ENCODE peak calls at places on chromosomes 4 and X, in eight cellular contexts. N, S, R, I, Q, Y, V and E are unnamed samples.

GRCh38 chr4:51907001-51907669 is 64.2 kb downstream of the DCUN1D4 start:
- DNase-seq in V (no peak), Q (no peak), S (no peak), R (no peak), N (no peak), I (no peak), Y (no peak), E (no peak)

GRCh38 chrX:26778320-26778888 is 562.4 kb downstream of the MAGEB5 start:
- DNase-seq in Y (no peak), N (no peak), V (no peak), Q (no peak), S (no peak), R (no peak), I (no peak), E (no peak)

GRCh38 chr4:104728380-104729122 is 233.9 kb upstream of the CXXC4 start:
- DNase-seq in Q (no peak), R (peak), I (no peak), Y (no peak), S (peak), V (no peak), N (peak), E (peak)

GRCh38 chrX:65706041-65706828 is 38.8 kb downstream of the MSN start:
- DNase-seq in Y (peak), R (peak), V (no peak), I (no peak), Q (peak), N (no peak), S (no peak), E (peak)

GRCh38 chr4:71827811-71828210 is 43.9 kb upstream of the GC start:
- DNase-seq in V (no peak), Y (no peak), N (no peak), S (no peak), R (no peak), Q (no peak), I (no peak), E (no peak)

GRCh38 chr4:96874657-96875056 is 1034.8 kb downstream of the PDHA2 start:
- DNase-seq in Q (no peak), R (no peak), S (no peak), Y (no peak), N (no peak), I (no peak), V (no peak), E (no peak)

GRCh38 chr4:158993895-158994294 is 109.0 kb upstream of the RAPGEF2 start:
- DNase-seq in N (no peak), I (no peak), V (no peak), S (no peak), Q (no peak), R (no peak), Y (no peak), E (no peak)

GRCh38 chr4:74975848-74976824 is 43.2 kb downstream of the PARM1 start:
- DNase-seq in R (no peak), Q (no peak), Y (no peak), N (no peak), V (no peak), S (no peak), I (no peak), E (no peak)

GRCh38 chr4:25441519-25442117 is 64.6 kb downstream of the ANAPC4 start:
- DNase-seq in R (peak), Y (no peak), I (peak), V (no peak), S (peak), Q (no peak), N (peak), E (peak)

GRCh38 chrX:56314334-56314733 is 82.2 kb downstream of the KLF8 start:
- DNase-seq in V (no peak), S (no peak), Q (no peak), R (no peak), N (no peak), I (peak), Y (no peak), E (no peak)

GRCh38 chr4:8123389-8123788 is 35.2 kb downstream of the ABLIM2 start:
- DNase-seq in R (no peak), I (no peak), Y (no peak), Q (no peak), N (no peak), S (no peak), V (no peak), E (peak)

GRCh38 chrX:153488231-153488914 is 6.4 kb upstream of the BGN start:
- DNase-seq in Y (no peak), S (peak), V (no peak), R (peak), N (no peak), I (no peak), Q (no peak), E (peak)

GRCh38 chr4:183987987-183988392 is 82.9 kb downstream of the STOX2 start:
- DNase-seq in I (peak), Q (peak), S (peak), V (peak), N (peak), R (peak), Y (peak), E (peak)

GRCh38 chr4:124535004-124535403 is 177.5 kb downstream of the ANKRD50 start:
- DNase-seq in Q (no peak), N (no peak), Y (no peak), V (no peak), S (no peak), I (no peak), R (no peak), E (no peak)

GRCh38 chr4:145656156-145656555 is 23.8 kb upstream of the C4orf51 start:
- DNase-seq in Y (no peak), N (no peak), S (no peak), Q (no peak), R (no peak), V (no peak), I (no peak), E (no peak)

GRCh38 chrX:104566921-104567501 is 1.0 kb downstream of the IL1RAPL2 start:
- DNase-seq in N (no peak), Y (no peak), R (no peak), S (peak), V (no peak), Q (no peak), I (no peak), E (no peak)

GRCh38 chr4:125317526-125317880 is 2.7 kb downstream of the FAT4 start:
- DNase-seq in V (peak), I (peak), N (no peak), R (peak), Q (no peak), Y (peak), S (peak), E (peak)

GRCh38 chr4:121726642-121727268 is 30.0 kb upstream of the ANXA5 start:
- DNase-seq in V (no peak), Y (no peak), N (peak), Q (no peak), R (peak), I (no peak), S (peak), E (peak)

GRCh38 chr4:150501983-150502382 is 80.0 kb upstream of the MAB21L2 start:
- DNase-seq in I (no peak), V (no peak), N (no peak), S (no peak), Q (no peak), Y (no peak), R (peak), E (no peak)

GRCh38 chr4:54066718-54067129 is 2.3 kb upstream of the CHIC2 start:
- DNase-seq in I (peak), Y (no peak), V (no peak), Q (no peak), R (no peak), N (no peak), S (no peak), E (no peak)

GRCh38 chrX:134717698-134718328 is 59.5 kb upstream of the PLAC1 start:
- DNase-seq in Q (no peak), S (no peak), Y (no peak), N (no peak), R (peak), V (no peak), I (no peak), E (peak)

GRCh38 chrX:1391370-1391706 is 575 bp downstream of the SLC25A6 start:
- DNase-seq in Y (no peak), S (peak), R (peak), V (no peak), N (no peak), I (peak), Q (no peak), E (no peak)

GRCh38 chrX:2383144-2383543 is 117.6 kb downstream of the DHRSX start:
- DNase-seq in S (no peak), I (no peak), N (no peak), Q (no peak), R (no peak), V (no peak), Y (no peak), E (no peak)

GRCh38 chrX:129523076-129524055 is at the start of gene SMARCA1:
- DNase-seq in I (peak), V (peak), R (peak), Q (no peak), Y (no peak), S (peak), N (no peak), E (peak)

GRCh38 chr4:32219306-32220075 is 1499.3 kb downstream of the PCDH7 start:
- DNase-seq in N (no peak), Q (no peak), R (peak), S (no peak), I (no peak), Y (no peak), V (no peak), E (no peak)

GRCh38 chr4:152571296-152571695 is 35.4 kb upstream of the FBXW7 start:
- DNase-seq in V (no peak), Q (no peak), N (no peak), Y (no peak), R (no peak), S (no peak), I (no peak), E (no peak)

GRCh38 chrX:137573356-137574101 is 7.6 kb downstream of the ZIC3 start:
- DNase-seq in Q (no peak), I (no peak), Y (no peak), R (no peak), S (no peak), V (no peak), N (no peak), E (no peak)

GRCh38 chrX:13955975-13956374 is 73.7 kb downstream of the GEMIN8 start:
- DNase-seq in N (no peak), R (no peak), V (no peak), Q (no peak), S (no peak), Y (no peak), I (no peak), E (no peak)

GRCh38 chrX:136586386-136586785 is 54.4 kb downstream of the VGLL1 start:
- DNase-seq in S (no peak), R (peak), I (no peak), Y (no peak), N (peak), V (no peak), Q (no peak), E (no peak)

GRCh38 chrX:69133561-69134542 is 31.4 kb downstream of the PJA1 start:
- DNase-seq in V (no peak), R (peak), S (peak), Y (no peak), I (peak), Q (no peak), N (peak), E (peak)

GRCh38 chrX:48465336-48465933 is 4.6 kb downstream of the SLC38A5 start:
- DNase-seq in I (no peak), V (no peak), N (peak), Y (no peak), R (peak), Q (no peak), S (no peak), E (peak)

GRCh38 chr4:85732124-85732523 is 257.2 kb downstream of the ARHGAP24 start:
- DNase-seq in Y (no peak), I (no peak), S (no peak), R (peak), V (no peak), N (no peak), Q (no peak), E (no peak)

GRCh38 chrX:40147399-40148188 is 49.8 kb upstream of the BCOR start:
- DNase-seq in Q (no peak), N (no peak), V (no peak), S (peak), Y (no peak), R (no peak), I (no peak), E (no peak)

GRCh38 chr4:176313596-176314341 is 6.0 kb upstream of the SPCS3 start:
- DNase-seq in N (no peak), V (no peak), I (no peak), S (no peak), Q (no peak), R (no peak), Y (no peak), E (no peak)

GRCh38 chr4:6749340-6750171 is 33.0 kb upstream of the KIAA0232 start:
- DNase-seq in R (peak), N (no peak), V (peak), S (peak), I (peak), Y (peak), Q (peak), E (peak)

GRCh38 chr4:186216465-186217024 is 10.8 kb upstream of the KLKB1 start:
- DNase-seq in Y (no peak), N (no peak), I (no peak), R (peak), V (no peak), S (no peak), Q (no peak), E (no peak)

GRCh38 chr4:121736735-121737351 is 28.1 kb downstream of the SMIM43 start:
- DNase-seq in N (peak), Y (no peak), S (peak), V (no peak), I (peak), R (peak), Q (no peak), E (peak)

GRCh38 chr4:20028694-20029093 is 223.0 kb upstream of the SLIT2 start:
- DNase-seq in Y (no peak), I (no peak), S (no peak), R (peak), N (no peak), V (no peak), Q (no peak), E (peak)

DNA sequence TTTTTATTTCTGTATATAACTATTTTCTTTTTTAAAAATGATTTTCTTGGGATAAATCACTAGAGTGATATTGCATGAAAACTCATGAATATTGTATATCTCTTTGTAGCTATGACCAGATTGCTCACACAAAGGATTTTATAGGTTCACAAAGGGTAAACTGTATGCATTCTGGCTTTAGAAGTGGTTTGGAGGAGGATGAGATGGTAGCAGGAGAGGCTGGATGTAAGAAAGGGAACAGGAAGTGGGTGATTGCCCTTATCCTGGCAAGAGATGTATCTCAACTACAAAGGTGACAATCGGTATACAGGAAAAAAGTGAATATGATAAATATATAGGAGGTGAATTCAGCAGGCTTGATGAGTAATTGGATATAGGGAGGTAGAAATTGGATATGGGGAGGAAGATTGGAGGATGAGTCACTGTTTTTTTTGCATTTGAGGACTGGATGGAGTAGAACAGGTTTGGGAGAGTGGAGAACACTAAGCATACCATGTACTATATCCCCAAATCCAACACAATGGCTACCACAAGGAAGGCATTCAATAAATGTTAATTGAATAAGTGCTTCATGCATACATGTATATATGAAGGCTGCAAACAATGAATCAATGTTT is 9.9 kb downstream of the FGG start:
- DNase-seq in Y (no peak), V (no peak), Q (no peak), N (no peak), R (no peak), S (no peak), I (no peak), E (no peak)
- H3K4me3 ChIP-seq in Y (no peak), V (no peak), Q (no peak), N (no peak), R (no peak), S (no peak), I (no peak), E (no peak)

DNA sequence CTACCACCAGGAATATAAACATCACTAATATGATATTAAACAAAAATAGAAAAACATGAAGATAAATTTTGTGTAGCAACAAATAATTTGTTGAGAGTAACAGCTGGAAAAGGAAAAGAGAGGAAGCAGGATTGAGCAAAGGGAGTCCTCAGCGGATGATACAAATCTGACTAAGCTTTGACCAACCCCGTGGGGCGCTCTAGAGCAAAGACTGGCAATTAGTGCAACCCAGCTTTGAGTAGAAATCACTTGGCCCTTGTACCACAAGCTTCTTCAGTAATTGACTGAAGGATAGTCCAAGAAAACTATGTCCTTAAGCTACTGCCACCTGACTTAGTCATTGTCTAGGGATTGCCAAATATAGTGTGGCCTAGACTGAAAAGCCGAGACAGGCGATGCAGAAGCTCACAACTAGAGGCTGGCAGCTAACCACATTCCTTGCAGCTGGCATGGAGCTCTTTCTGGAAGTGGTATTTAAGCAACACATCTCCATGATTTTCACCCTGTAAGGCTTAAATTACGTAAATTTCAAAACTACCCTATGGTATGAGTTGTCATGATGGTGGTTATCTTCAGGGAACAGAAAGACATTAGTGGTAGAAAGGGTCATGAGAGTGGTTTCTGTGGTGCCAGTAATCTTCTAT is 396.0 kb downstream of the PDGFC start:
- DNase-seq in R (no peak), N (no peak), S (no peak), Y (no peak), I (no peak), Q (no peak), V (no peak), E (no peak)
- TF ChIP-seq CTCF in R (no peak), N (no peak), S (no peak), Y (no peak), I (no peak), Q (no peak), V (no peak), E (no peak)

GRCh38 chrX:111100191-111100590 is 4.2 kb downstream of the PAK3 start:
- DNase-seq in S (peak), Q (no peak), Y (no peak), V (no peak), I (peak), R (peak), N (peak), E (peak)

GRCh38 chrX:111103246-111103645 is 7.3 kb downstream of the PAK3 start:
- DNase-seq in Q (no peak), N (no peak), Y (no peak), I (no peak), V (no peak), S (no peak), R (no peak), E (no peak)

GRCh38 chrX:111098874-111099273 is 2.9 kb downstream of the PAK3 start:
- DNase-seq in S (peak), I (peak), N (no peak), R (no peak), Q (no peak), V (no peak), Y (no peak), E (peak)

GRCh38 chrX:111102636-111103035 is 6.6 kb downstream of the PAK3 start:
- DNase-seq in N (no peak), Q (no peak), I (no peak), R (no peak), Y (no peak), S (no peak), V (no peak), E (peak)

GRCh38 chrX:111101580-111101979 is 5.6 kb downstream of the PAK3 start:
- DNase-seq in V (no peak), R (no peak), Q (no peak), S (no peak), N (no peak), Y (no peak), I (no peak), E (no peak)
- H3K4me3 ChIP-seq in V (no peak), R (no peak), Q (no peak), S (no peak), N (no peak), Y (no peak), I (no peak), E (no peak)

DNA sequence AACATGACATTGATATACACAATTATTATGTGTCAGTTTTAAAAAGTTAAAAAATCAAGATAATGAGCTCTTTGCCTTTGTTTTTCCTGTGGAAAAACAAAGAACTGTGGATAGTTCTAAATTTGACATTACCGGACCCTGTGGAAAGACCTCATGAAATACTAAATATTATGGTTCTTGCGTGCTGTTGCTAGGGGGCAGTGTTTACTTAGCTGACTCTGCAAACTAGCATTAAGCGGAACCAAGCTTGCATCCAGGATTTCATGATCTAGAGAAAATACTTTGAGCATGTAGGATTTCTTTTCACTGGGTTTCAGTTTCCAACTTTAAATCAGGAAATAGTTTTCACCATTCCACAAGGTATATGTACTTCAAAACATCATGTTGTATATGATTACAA is 33.6 kb downstream of the CLCN4 start:
- DNase-seq in R (peak), I (no peak), N (peak), V (no peak), S (peak), Q (no peak), Y (no peak), E (peak)
- TF ChIP-seq CTCF in R (peak), I (no peak), N (peak), V (peak), S (peak), Q (peak), Y (peak), E (peak)

DNA sequence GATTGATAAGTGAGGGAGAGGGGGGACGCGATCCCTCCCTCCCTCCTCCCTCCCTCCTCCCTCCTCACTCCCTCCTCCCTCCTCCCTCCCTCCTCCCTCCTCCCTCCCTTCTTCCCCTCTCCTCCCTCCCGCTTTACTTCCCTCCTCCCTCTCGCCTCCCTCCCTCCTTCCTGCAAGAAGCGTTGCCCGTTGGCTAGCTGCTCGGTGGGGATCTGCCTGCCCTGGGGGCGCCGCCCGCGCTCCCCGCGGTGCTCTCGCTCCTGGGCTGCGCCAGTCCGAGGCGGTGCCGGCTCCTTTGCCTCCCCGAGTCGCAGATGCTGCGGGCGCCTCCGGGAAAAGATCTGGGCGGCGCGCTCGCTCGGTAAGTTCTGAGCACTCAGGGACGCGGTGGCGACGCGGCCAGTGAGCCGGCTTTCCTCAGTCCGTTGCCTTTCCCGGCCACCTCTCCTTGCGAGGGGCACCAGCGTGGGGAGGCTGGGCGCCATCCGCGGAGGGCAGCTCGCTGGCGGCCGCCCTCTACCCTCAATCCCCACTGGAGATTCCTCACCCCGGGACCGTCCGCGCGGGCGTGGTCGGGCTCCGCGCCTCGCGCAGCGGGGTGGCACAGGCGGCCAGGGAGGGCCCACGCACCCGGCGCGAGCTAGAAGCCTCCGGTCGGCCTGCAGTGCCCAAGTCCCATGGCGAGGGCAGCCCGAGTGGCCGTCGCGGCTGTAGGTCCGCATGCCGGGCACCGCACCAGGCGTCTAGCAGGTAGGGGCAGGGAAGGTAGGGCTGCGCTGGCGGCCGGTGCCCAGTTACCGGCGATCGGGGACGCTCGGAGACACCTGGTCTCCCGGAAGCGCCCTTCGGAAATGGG is at the start of gene SLITRK2:
- DNase-seq in V (no peak), I (no peak), R (no peak), N (no peak), S (peak), Y (no peak), Q (no peak), E (no peak)
- H3K4me3 ChIP-seq in V (peak), I (no peak), R (no peak), N (peak), S (peak), Y (peak), Q (peak), E (no peak)